ENCODE peak calls at places on chromosomes 4 and X, in nine cellular contexts. N is stimulated activated naive CD8-positive, alpha-beta T cell treated with anti-CD3 and anti-CD28 coated beads, Interleukin-15, amount 100 ng/mL, for 72 hours; S is SW 1271; I is activated effector memory CD4-positive, alpha-beta T cell treated with Interleukin-2 at 50 U/mL for 16 hours; Y is activated CD4-positive, alpha-beta T cell treated with anti-CD3 and anti-CD28 coated beads, Interleukin-2, amount 50 U/mL, for 48 hours; M is Calu3; J is T-helper 9 cell; R is HCT116; B is naive thymus-derived CD8-positive, alpha-beta T cell. C is an unnamed sample.

GRCh38 chr4:3320361-3321023 is 27.7 kb downstream of the RGS12 start:
- DNase-seq in N (no peak), S (no peak), I (no peak), Y (no peak), M (no peak), J (no peak), R (no peak), B (no peak), C (no peak)

GRCh38 chr4:62077406-62077805 is 877.3 kb downstream of the ADGRL3 start:
- DNase-seq in N (no peak), S (no peak), I (no peak), Y (no peak), M (no peak), J (no peak), R (no peak), B (no peak), C (no peak)

GRCh38 chrX:40012039-40012799 is 85.5 kb downstream of the BCOR start:
- DNase-seq in N (peak; percentile 37), S (no peak), I (no peak), Y (peak; percentile 37), M (peak; percentile 13), J (no peak), R (no peak), B (no peak), C (no peak)

GRCh38 chrX:133786382-133786781 is 199.0 kb downstream of the GPC3 start:
- DNase-seq in N (no peak), S (no peak), I (no peak), Y (no peak), M (no peak), J (no peak), R (no peak), B (no peak), C (no peak)

GRCh38 chr4:101954351-101954750 is 163.8 kb downstream of the BANK1 start:
- DNase-seq in N (no peak), S (no peak), I (no peak), Y (no peak), M (no peak), J (no peak), R (no peak), B (no peak), C (no peak)

GRCh38 chrX:17655232-17656034 is 81.9 kb upstream of the SCML1 start:
- DNase-seq in N (peak; percentile 13), S (no peak), I (no peak), Y (peak; percentile 11), M (no peak), J (no peak), R (no peak), B (no peak), C (peak; percentile 8)

GRCh38 chrX:39174761-39175417 is 373.6 kb downstream of the MID1IP1 start:
- DNase-seq in N (peak; percentile 25), S (no peak), I (no peak), Y (peak; percentile 47), M (peak; percentile 21), J (no peak), R (no peak), B (peak; percentile 55), C (peak; percentile 46)

GRCh38 chrX:25198891-25199290 is 183.1 kb upstream of the ARX start:
- DNase-seq in N (no peak), S (no peak), I (no peak), Y (no peak), M (no peak), J (no peak), R (no peak), B (no peak), C (no peak)

GRCh38 chr4:2260336-2261109 is 1.4 kb downstream of the MXD4 start:
- DNase-seq in N (no peak), S (no peak), I (no peak), Y (no peak), M (no peak), J (no peak), R (no peak), B (no peak), C (no peak)

GRCh38 chrX:154717824-154718223 is 33.1 kb downstream of the GAB3 start:
- DNase-seq in N (no peak), S (no peak), I (no peak), Y (no peak), M (no peak), J (no peak), R (no peak), B (peak; percentile 46), C (no peak)

GRCh38 chr4:107034091-107034698 is 1.9 kb downstream of the DKK2 start:
- DNase-seq in N (no peak), S (peak; percentile 16), I (no peak), Y (peak; percentile 4), M (peak; percentile 44), J (no peak), R (no peak), B (no peak), C (no peak)

GRCh38 chr4:185039508-185040273 is 21.4 kb downstream of the HELT start:
- DNase-seq in N (peak; percentile 62), S (peak; percentile 41), I (peak; percentile 10), Y (peak; percentile 43), M (peak; percentile 61), J (peak; percentile 18), R (peak; percentile 62), B (peak; percentile 66), C (no peak)

GRCh38 chrX:47619486-47620302 is at the start of gene SYN1:
- DNase-seq in N (peak; percentile 85), S (peak; percentile 1), I (peak; percentile 70), Y (peak; percentile 76), M (peak; percentile 77), J (peak; percentile 69), R (peak; percentile 42), B (peak; percentile 82), C (peak; percentile 78)

GRCh38 chr4:77263247-77263646 is 106.2 kb downstream of the CCNG2 start:
- DNase-seq in N (no peak), S (no peak), I (no peak), Y (no peak), M (no peak), J (no peak), R (no peak), B (no peak), C (no peak)

GRCh38 chrX:20361890-20362262 is 95.2 kb upstream of the RPS6KA3 start:
- DNase-seq in N (no peak), S (no peak), I (no peak), Y (no peak), M (peak; percentile 24), J (no peak), R (no peak), B (no peak), C (no peak)

GRCh38 chr4:83860200-83860599 is 324.3 kb downstream of the GPAT3 start:
- DNase-seq in N (no peak), S (no peak), I (no peak), Y (no peak), M (no peak), J (no peak), R (no peak), B (no peak), C (no peak)

GRCh38 chr4:169993531-169993930 is 32.7 kb downstream of the MFAP3L start:
- DNase-seq in N (no peak), S (no peak), I (no peak), Y (no peak), M (no peak), J (no peak), R (no peak), B (no peak), C (no peak)

GRCh38 chr4:148757171-148757570 is 315.0 kb upstream of the NR3C2 start:
- DNase-seq in N (no peak), S (no peak), I (no peak), Y (no peak), M (no peak), J (no peak), R (no peak), B (no peak), C (no peak)

GRCh38 chrX:149527705-149528104 is 13.1 kb upstream of the EOLA1 start:
- DNase-seq in N (no peak), S (peak; percentile 47), I (peak; percentile 19), Y (peak; percentile 34), M (peak; percentile 39), J (no peak), R (no peak), B (peak; percentile 53), C (no peak)